ENCODE peak calls at places on chromosomes 7 and 10, in eight cellular contexts. S is fibroblast of lung, Q is spleen, B is lower lobe of right lung, L is psoas muscle, D is aorta, C is GM23338, N is heart left ventricle. R is an unnamed sample. For H3K36me3, the result is how much of the 10 kb centered on the place peaks cover.

GRCh38 chr7:148672041-148672440 is 26.7 kb upstream of the CUL1 start:
- DNase-seq in D (no peak), S (no peak), L (no peak), B (no peak), C (no peak), Q (no peak), N (no peak), R (no peak)

GRCh38 chr10:110448682-110449418 is 48.9 kb upstream of the DUSP5 start:
- DNase-seq in B (no peak), N (no peak), C (no peak), Q (peak), L (no peak), S (no peak), D (no peak), R (no peak)

GRCh38 chr10:62514079-62514693 is 140.0 kb downstream of the ZNF365 start:
- DNase-seq in L (no peak), N (no peak), B (no peak), Q (no peak), C (no peak), S (peak), D (no peak), R (no peak)

GRCh38 chr7:123682690-123683089 is 27.0 kb downstream of the LMOD2 start:
- DNase-seq in L (no peak), D (no peak), S (peak), Q (no peak), C (peak), B (no peak), N (no peak), R (no peak)

GRCh38 chr10:21737061-21737460 is 203.0 kb downstream of the MLLT10 start:
- DNase-seq in C (no peak), L (no peak), B (no peak), S (no peak), Q (no peak), N (no peak), D (no peak), R (no peak)

GRCh38 chr7:18901351-18901750 is 216.1 kb downstream of the TWIST1 start:
- DNase-seq in C (no peak), B (no peak), Q (no peak), N (no peak), L (no peak), D (no peak), S (no peak), R (no peak)

GRCh38 chr10:106836923-106837322 is 327.6 kb downstream of the SORCS1 start:
- DNase-seq in B (no peak), Q (no peak), C (no peak), N (no peak), D (no peak), S (no peak), L (no peak), R (no peak)

GRCh38 chr7:134480730-134481129 is 21.8 kb upstream of the AKR1B1 start:
- DNase-seq in Q (no peak), N (no peak), C (peak), S (peak), L (no peak), B (no peak), D (no peak), R (no peak)

GRCh38 chr7:45689011-45689796 is 115.0 kb downstream of the ADCY1 start:
- DNase-seq in S (peak), Q (peak), D (no peak), B (no peak), L (peak), N (no peak), C (no peak), R (peak)

GRCh38 chr10:80290474-80291220 is 1.2 kb upstream of the MAT1A start:
- DNase-seq in B (no peak), S (no peak), L (no peak), Q (no peak), D (no peak), C (no peak), N (no peak), R (no peak)

DNA sequence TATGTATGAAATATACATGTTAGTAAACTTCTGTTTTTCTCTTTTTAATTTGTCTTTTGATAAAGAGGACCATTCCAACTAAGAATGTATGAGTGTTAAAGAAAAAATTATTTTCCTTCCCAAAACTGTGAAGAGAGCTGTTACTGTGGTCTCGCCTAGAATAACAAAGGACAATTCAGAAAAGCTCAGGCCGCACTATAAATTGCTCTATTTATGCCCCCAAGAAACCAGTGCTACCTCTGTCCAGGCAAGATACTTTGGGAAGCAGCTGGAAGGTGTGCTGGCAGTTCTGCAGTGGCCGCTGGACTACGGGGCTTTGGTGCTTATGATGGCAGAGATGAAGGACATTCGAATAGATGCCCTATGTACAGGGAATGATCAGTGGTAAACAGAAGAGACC is 252.1 kb downstream of the DOCK4 start:
- DNase-seq in C (no peak), S (no peak), L (no peak), Q (no peak), D (no peak), B (no peak), N (no peak), R (no peak)
- H3K27ac ChIP-seq in C (no peak), S (peak), L (no peak), Q (no peak), D (no peak), B (peak), N (peak), R (peak)

GRCh38 chr10:33321516-33321915 is 13.0 kb downstream of the NRP1 start:
- DNase-seq in L (no peak), C (no peak), D (no peak), S (no peak), B (no peak), N (no peak), Q (no peak), R (no peak)
- H3K36me3 ChIP-seq in L (under half), C (under half), D (under half), S (under half), B (under half), N (half or more), Q (under half), R (under half)

GRCh38 chr7:30424536-30424935 is 54.0 kb downstream of the NOD1 start:
- DNase-seq in N (no peak), S (no peak), B (no peak), C (no peak), D (no peak), L (no peak), Q (no peak), R (peak)

GRCh38 chr7:30423793-30424505 is 54.6 kb downstream of the NOD1 start:
- DNase-seq in L (no peak), S (no peak), Q (no peak), C (no peak), N (no peak), B (no peak), D (no peak), R (no peak)

GRCh38 chr7:30427296-30428080 is 51.1 kb downstream of the NOD1 start:
- DNase-seq in S (no peak), N (no peak), Q (no peak), D (peak), L (no peak), B (no peak), C (no peak), R (peak)

GRCh38 chr7:30422922-30423321 is 55.7 kb downstream of the NOD1 start:
- DNase-seq in L (no peak), Q (no peak), S (peak), B (no peak), N (no peak), C (no peak), D (no peak), R (no peak)

GRCh38 chr7:30421647-30422196 is 56.9 kb downstream of the NOD1 start:
- DNase-seq in B (no peak), D (no peak), C (no peak), Q (no peak), L (no peak), S (no peak), N (no peak), R (no peak)
- H3K27ac ChIP-seq in B (no peak), D (no peak), C (no peak), Q (no peak), L (no peak), S (no peak), N (no peak), R (no peak)

DNA sequence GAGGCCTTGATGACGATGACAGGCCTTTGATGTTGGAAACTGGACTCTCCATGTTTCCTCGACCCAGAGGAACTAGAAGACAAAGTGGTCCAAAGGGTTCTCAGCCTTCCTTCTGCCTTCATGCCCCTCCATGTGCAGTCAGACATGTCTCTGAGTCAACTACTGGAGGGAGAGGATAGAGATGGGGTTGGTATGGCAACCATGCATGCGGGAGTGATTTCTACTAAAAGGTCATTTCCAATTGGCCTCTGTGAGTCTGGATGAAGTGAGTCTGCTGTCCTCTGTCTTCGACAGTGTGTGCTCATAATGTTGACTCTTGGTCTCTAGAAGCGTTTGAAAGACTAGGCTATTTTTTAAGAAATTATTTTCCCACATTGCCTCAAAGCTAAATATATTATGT is 29.2 kb downstream of the STK17A start:
- DNase-seq in N (no peak), S (peak), Q (no peak), B (no peak), C (no peak), D (no peak), L (no peak), R (no peak)
- H3K36me3 ChIP-seq in N (under half), S (under half), Q (under half), B (half or more), C (under half), D (under half), L (under half), R (under half)

GRCh38 chr10:121594623-121595320 is 3.5 kb downstream of the FGFR2 start:
- DNase-seq in L (no peak), N (no peak), C (no peak), B (no peak), S (peak), D (no peak), Q (no peak), R (no peak)
- H3K27ac ChIP-seq in L (no peak), N (no peak), C (no peak), B (no peak), S (no peak), D (no peak), Q (no peak), R (peak)

GRCh38 chr10:14923972-14924371 is 29.9 kb downstream of the DCLRE1C start:
- DNase-seq in Q (no peak), S (no peak), B (no peak), N (no peak), D (no peak), C (no peak), L (no peak), R (no peak)

GRCh38 chr10:14916600-14916999 is 37.3 kb downstream of the DCLRE1C start:
- DNase-seq in S (no peak), C (no peak), D (no peak), L (no peak), N (no peak), B (no peak), Q (no peak), R (no peak)

GRCh38 chr10:14917827-14918226 is 36.1 kb downstream of the DCLRE1C start:
- DNase-seq in D (no peak), C (no peak), S (no peak), N (no peak), Q (no peak), B (no peak), L (no peak), R (no peak)

GRCh38 chr10:14918964-14919363 is 34.9 kb downstream of the DCLRE1C start:
- DNase-seq in B (no peak), N (no peak), D (no peak), L (no peak), Q (no peak), S (peak), C (no peak), R (no peak)
- H3K36me3 ChIP-seq in B (half or more), N (half or more), D (under half), L (under half), Q (under half), S (under half), C (under half), R (half or more)

DNA sequence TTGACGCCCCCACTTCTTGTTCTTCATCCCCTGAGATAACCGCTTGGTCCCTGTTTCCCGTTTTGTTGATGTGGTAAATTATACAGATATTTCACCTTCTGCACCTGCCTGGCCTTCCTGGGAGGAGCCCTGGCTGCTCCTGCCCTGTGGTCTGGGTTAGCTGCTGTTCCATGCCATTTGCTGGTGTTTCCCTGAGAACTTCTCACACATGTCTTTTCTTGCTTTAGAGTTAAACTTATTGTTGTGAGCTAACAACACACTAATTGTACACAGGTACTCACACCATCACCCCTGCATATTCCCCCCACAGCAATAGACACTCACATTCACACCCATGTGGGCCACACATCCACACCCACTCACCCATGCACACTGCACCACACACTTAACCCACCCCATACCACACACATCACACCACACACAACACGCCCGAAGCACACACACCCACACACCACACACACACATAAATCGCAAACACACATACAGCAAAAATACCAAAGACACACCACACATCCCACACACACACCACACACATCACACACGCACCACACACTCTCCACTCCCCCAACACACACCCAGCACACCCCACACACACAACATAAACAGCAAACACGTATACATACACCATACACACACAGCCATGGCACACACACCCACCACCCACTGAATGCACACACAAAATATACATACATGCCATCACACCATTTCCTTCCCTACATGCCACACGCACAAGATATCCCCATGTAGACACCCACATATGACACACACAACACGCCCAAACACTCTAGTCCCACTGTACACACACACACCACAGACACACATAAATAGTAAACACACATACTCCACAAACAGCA is 19.4 kb upstream of the ANTXRL start:
- DNase-seq in L (no peak), S (no peak), C (no peak), N (no peak), D (no peak), B (no peak), Q (no peak), R (peak)
- H3K27ac ChIP-seq in L (no peak), S (no peak), C (no peak), N (no peak), D (no peak), B (no peak), Q (no peak), R (no peak)

DNA sequence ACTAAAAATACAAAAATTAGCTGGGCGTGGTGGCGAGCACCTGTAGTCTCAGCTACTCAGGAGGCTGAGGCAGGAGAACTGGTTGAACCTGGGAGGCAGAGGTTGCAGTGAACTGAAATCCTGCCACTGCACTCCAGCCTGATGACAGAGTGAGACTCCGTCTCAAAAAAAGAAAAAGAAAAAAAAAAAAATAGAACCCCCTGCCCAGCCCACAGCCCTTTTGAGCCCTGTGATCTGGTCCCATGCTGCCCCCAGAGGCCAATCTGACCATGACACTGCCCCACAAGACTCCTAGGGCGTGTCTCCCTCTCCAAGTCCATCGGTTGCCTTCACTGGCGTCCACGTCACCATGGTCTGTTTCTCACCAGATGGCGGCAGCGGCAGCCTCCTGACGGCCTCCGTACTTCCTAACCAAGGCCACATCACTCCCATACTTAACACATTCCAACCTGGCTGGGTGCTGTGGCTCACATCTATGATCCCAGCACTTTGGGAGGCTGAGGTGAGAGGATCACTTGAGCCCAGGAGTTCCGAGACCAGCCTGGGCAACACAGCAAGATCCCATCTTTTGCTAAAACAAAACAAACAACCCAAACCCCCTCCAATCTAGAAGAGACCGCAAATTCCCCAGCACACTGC is 18.0 kb downstream of the STX1A start:
- DNase-seq in S (peak), D (peak), B (no peak), N (no peak), L (no peak), C (peak), Q (no peak), R (no peak)
- H3K36me3 ChIP-seq in S (under half), D (under half), B (under half), N (under half), L (under half), C (under half), Q (under half), R (under half)